ENCODE peak calls at places on chromosomes 7 and 10, in four cellular contexts. L is right lobe of liver, B is hippocampal formation, M is Daoy. C is an unnamed sample.

GRCh38 chr10:80164596-80164995 is 32.1 kb downstream of the PLAC9 start:
- DNase-seq in L (no peak), B (no peak), M (no peak), C (peak)

GRCh38 chr10:110016037-110016436 is 8.3 kb downstream of the ADD3 start:
- DNase-seq in L (no peak), B (no peak), M (no peak), C (no peak)

GRCh38 chr7:156861212-156861611 is 31.8 kb downstream of the LMBR1 start:
- DNase-seq in L (no peak), B (no peak), M (no peak), C (no peak)

GRCh38 chr10:59805043-59805442 is 51.8 kb upstream of the MRLN start:
- DNase-seq in L (no peak), B (no peak), M (peak), C (no peak)

GRCh38 chr10:122112625-122113160 is 123.7 kb downstream of the TACC2 start:
- DNase-seq in L (peak), B (peak), M (peak), C (peak)

GRCh38 chr7:154484406-154484805 is 432.2 kb downstream of the DPP6 start:
- DNase-seq in L (no peak), B (peak), M (no peak), C (no peak)

GRCh38 chr7:156015237-156016020 is 203.2 kb upstream of the SHH start:
- DNase-seq in L (no peak), B (no peak), M (no peak), C (peak)

GRCh38 chr7:11701829-11702560 is 130.0 kb downstream of the THSD7A start:
- DNase-seq in L (no peak), B (no peak), M (peak), C (no peak)

GRCh38 chr10:30647089-30647488 is 17.5 kb upstream of the LYZL2 start:
- DNase-seq in L (no peak), B (no peak), M (no peak), C (no peak)

GRCh38 chr7:120996333-120996982 is 7.9 kb downstream of the CPED1 start:
- DNase-seq in L (peak), B (peak), M (peak), C (peak)

GRCh38 chr10:116146374-116146773 is 126.6 kb downstream of the GFRA1 start:
- DNase-seq in L (no peak), B (no peak), M (peak), C (no peak)

GRCh38 chr7:2044883-2045471 is 187.8 kb downstream of the MAD1L1 start:
- DNase-seq in L (no peak), B (no peak), M (no peak), C (peak)

GRCh38 chr7:38211940-38212339 is 33.9 kb downstream of the STARD3NL start:
- DNase-seq in L (no peak), B (no peak), M (no peak), C (no peak)

GRCh38 chr10:10421071-10421470 is 596.6 kb upstream of the CELF2 start:
- DNase-seq in L (no peak), B (no peak), M (no peak), C (no peak)

GRCh38 chr7:90625562-90625961 is 29.4 kb downstream of the CDK14 start:
- DNase-seq in L (no peak), B (no peak), M (peak), C (no peak)

GRCh38 chr7:28666144-28666543 is 253.8 kb downstream of the CREB5 start:
- DNase-seq in L (no peak), B (no peak), M (peak), C (no peak)

GRCh38 chr7:31487071-31487470 is 26.8 kb upstream of the ITPRID1 start:
- DNase-seq in L (no peak), B (no peak), M (no peak), C (no peak)

GRCh38 chr10:75000748-75001321 is 110.6 kb upstream of the SAMD8 start:
- DNase-seq in L (no peak), B (no peak), M (no peak), C (no peak)

GRCh38 chr7:115548756-115549155 is 481.8 kb downstream of the TFEC start:
- DNase-seq in L (no peak), B (no peak), M (no peak), C (no peak)

GRCh38 chr10:32161586-32161985 is 105.4 kb upstream of the KIF5B start:
- DNase-seq in L (no peak), B (no peak), M (no peak), C (no peak)

GRCh38 chr10:132687893-132688579 is 97.9 kb downstream of the NKX6-2 start:
- DNase-seq in L (peak), B (no peak), M (no peak), C (peak)

GRCh38 chr10:75613685-75614587 is 182.5 kb downstream of the LRMDA start:
- DNase-seq in L (no peak), B (no peak), M (no peak), C (no peak)

GRCh38 chr7:135160858-135161653 is 9.5 kb downstream of the CYREN start:
- DNase-seq in L (no peak), B (no peak), M (no peak), C (no peak)

GRCh38 chr7:30697716-30698460 is 15.6 kb upstream of the CRHR2 start:
- DNase-seq in L (no peak), B (no peak), M (no peak), C (peak)

GRCh38 chr7:82600601-82601000 is 157.0 kb upstream of the CACNA2D1 start:
- DNase-seq in L (no peak), B (no peak), M (no peak), C (no peak)

GRCh38 chr7:151408839-151409554 is 841 bp downstream of the WDR86 start:
- DNase-seq in L (no peak), B (no peak), M (no peak), C (no peak)

GRCh38 chr10:126012485-126012884 is 116.1 kb downstream of the FANK1 start:
- DNase-seq in L (no peak), B (no peak), M (peak), C (no peak)

GRCh38 chr7:5419523-5420107 is 4.0 kb downstream of the TNRC18 start:
- DNase-seq in L (peak), B (peak), M (peak), C (peak)

GRCh38 chr10:95312264-95312663 is 21.5 kb upstream of the PDLIM1 start:
- DNase-seq in L (no peak), B (no peak), M (no peak), C (no peak)

GRCh38 chr7:50389961-50390360 is 60.2 kb downstream of the FIGNL1 start:
- DNase-seq in L (no peak), B (no peak), M (no peak), C (no peak)

GRCh38 chr7:45001138-45001694 is 1.2 kb downstream of the CCM2 start:
- DNase-seq in L (peak), B (no peak), M (peak), C (no peak)

GRCh38 chr10:71150811-71151210 is 61.6 kb upstream of the UNC5B start:
- DNase-seq in L (no peak), B (no peak), M (no peak), C (no peak)

GRCh38 chr7:88203401-88203800 is 16.4 kb downstream of the SRI start:
- DNase-seq in L (no peak), B (no peak), M (no peak), C (no peak)

GRCh38 chr10:79102056-79102874 is 33.5 kb downstream of the ZMIZ1 start:
- DNase-seq in L (peak), B (no peak), M (peak), C (peak)

GRCh38 chr7:119175916-119176627 is 951.6 kb downstream of the ANKRD7 start:
- DNase-seq in L (no peak), B (peak), M (peak), C (no peak)

GRCh38 chr7:90655566-90655965 is 59.4 kb downstream of the CDK14 start:
- DNase-seq in L (no peak), B (no peak), M (peak), C (no peak)

GRCh38 chr7:16891338-16891737 is 9.6 kb upstream of the AGR3 start:
- DNase-seq in L (no peak), B (no peak), M (peak), C (no peak)

GRCh38 chr7:30514177-30514576 is 9.5 kb upstream of the GGCT start:
- DNase-seq in L (no peak), B (no peak), M (no peak), C (no peak)

C was measured in aorta.